ENCODE peak calls at places on chromosomes 5 and 9, in six cellular contexts. S is stimulated activated CD4-positive, alpha-beta T cell treated with anti-CD3 and anti-CD28 coated beads, Interleukin-15, amount 100 ng/mL, for 1 hour; Q is dermis microvascular lymphatic vessel endothelial cell; D is GM19239; T is ecto neural progenitor cell; H is glutamatergic neuron. N is an unnamed sample.

GRCh38 chr5:154728884-154729283 is 26.3 kb upstream of the LARP1 start:
- DNase-seq in Q (no peak), S (no peak), D (no peak), H (no peak), T (no peak), N (no peak)

GRCh38 chr9:81562221-81563019 is 126.9 kb downstream of the TLE1 start:
- DNase-seq in D (no peak), Q (peak), H (no peak), S (no peak), T (no peak), N (no peak)

GRCh38 chr5:59831341-59831989 is 62.1 kb downstream of the PDE4D start:
- DNase-seq in S (no peak), H (no peak), T (no peak), D (no peak), Q (no peak), N (no peak)

GRCh38 chr5:13956441-13956840 is 12.0 kb upstream of the DNAH5 start:
- DNase-seq in T (no peak), D (no peak), H (no peak), Q (no peak), S (no peak), N (no peak)

GRCh38 chr5:137657073-137657472 is 78.8 kb downstream of the KLHL3 start:
- DNase-seq in H (no peak), S (no peak), T (no peak), D (no peak), Q (no peak), N (no peak)

GRCh38 chr5:76000586-76000985 is 82.6 kb upstream of the SV2C start:
- DNase-seq in Q (no peak), S (no peak), D (no peak), T (no peak), H (no peak), N (no peak)

GRCh38 chr5:107381189-107381856 is 289.4 kb downstream of the EFNA5 start:
- DNase-seq in T (no peak), S (no peak), Q (no peak), H (no peak), D (no peak), N (no peak)

GRCh38 chr5:67301285-67301904 is 104.8 kb upstream of the CD180 start:
- DNase-seq in T (no peak), D (no peak), Q (no peak), H (no peak), S (no peak), N (no peak)

GRCh38 chr9:134344068-134344820 is 18.0 kb downstream of the RXRA start:
- DNase-seq in H (no peak), S (no peak), D (no peak), T (no peak), Q (no peak), N (no peak)

GRCh38 chr9:99135498-99135897 is 30.6 kb downstream of the TGFBR1 start:
- DNase-seq in D (no peak), H (no peak), T (no peak), Q (no peak), S (no peak), N (no peak)

N was measured in mesothelial cell of epicardium.